ENCODE peak calls at places on chromosomes 13 and 19, in ten cellular contexts. E is Karpas-422; N is GOT3; O is AG10803; V is neural progenitor cell; P is stimulated activated CD4-positive, alpha-beta T cell treated with anti-CD3 and anti-CD28 coated beads, TNF-alpha, amount 100 ng/mL, for 1 hour; I is fibroblast of pulmonary artery; R is NCI-H1105; H is EL; M is endothelial cell. Q is an unnamed sample.

GRCh38 chr13:99871249-99871898 is 100.2 kb downstream of the ZIC5 start:
- DNase-seq in E (peak), N (no peak), O (no peak), V (no peak), P (no peak), I (no peak), R (peak), H (no peak), M (no peak), Q (no peak)

GRCh38 chr19:6076675-6077463 is 33.4 kb downstream of the RFX2 start:
- DNase-seq in E (no peak), N (no peak), O (peak), V (no peak), P (no peak), I (peak), R (no peak), H (peak), M (no peak), Q (no peak)

GRCh38 chr13:43831088-43831487 is 44.3 kb upstream of the ENOX1 start:
- DNase-seq in E (no peak), N (no peak), O (peak), V (no peak), P (no peak), I (peak), R (no peak), H (peak), M (no peak), Q (no peak)

GRCh38 chr19:12611361-12611699 is 610 bp downstream of the ZNF791 start:
- DNase-seq in E (no peak), N (peak), O (peak), V (peak), P (no peak), I (peak), R (peak), H (peak), M (peak), Q (peak)

GRCh38 chr19:45235485-45235884 is 9.7 kb downstream of the EXOC3L2 start:
- DNase-seq in E (no peak), N (no peak), O (no peak), V (no peak), P (no peak), I (no peak), R (no peak), H (no peak), M (no peak), Q (no peak)

GRCh38 chr13:42084722-42085121 is 36.3 kb downstream of the DGKH start:
- DNase-seq in E (no peak), N (no peak), O (no peak), V (no peak), P (no peak), I (no peak), R (no peak), H (no peak), M (no peak), Q (no peak)

GRCh38 chr13:68261105-68261504 is 1031.0 kb upstream of the PCDH9 start:
- DNase-seq in E (peak), N (no peak), O (no peak), V (peak), P (no peak), I (no peak), R (no peak), H (no peak), M (no peak), Q (no peak)

GRCh38 chr19:3188627-3189596 is 3.2 kb downstream of the NCLN start:
- DNase-seq in E (no peak), N (no peak), O (no peak), V (no peak), P (no peak), I (no peak), R (no peak), H (no peak), M (no peak), Q (no peak)